ENCODE peak calls at places on chromosome 11, in five cellular contexts. M, O, F, B and N are unnamed samples.

GRCh38 chr11:121063728-121064127 is 37.3 kb upstream of the TECTA start:
- DNase-seq in M (no peak), O (no peak), F (no peak), B (no peak), N (no peak)

GRCh38 chr11:64165842-64166635 is at the start of gene MACROD1:
- DNase-seq in M (peak), O (peak), F (peak), B (peak), N (peak)

GRCh38 chr11:117143390-117143789 is 697 bp upstream of the PAFAH1B2 start:
- DNase-seq in M (peak), O (no peak), F (peak), B (no peak), N (no peak)

GRCh38 chr11:5364214-5364613 is 12.9 kb downstream of the OR51B6 start:
- DNase-seq in M (peak), O (no peak), F (peak), B (no peak), N (no peak)

GRCh38 chr11:86991341-86991740 is 36.1 kb upstream of the FZD4 start:
- DNase-seq in M (no peak), O (no peak), F (no peak), B (no peak), N (no peak)

GRCh38 chr11:100682247-100682969 is 4.7 kb upstream of the ARHGAP42 start:
- DNase-seq in M (peak), O (no peak), F (no peak), B (no peak), N (no peak)

GRCh38 chr11:89495951-89496350 is 4.8 kb upstream of the NOX4 start:
- DNase-seq in M (peak), O (no peak), F (peak), B (no peak), N (no peak)

GRCh38 chr11:22521226-22521625 is 104.4 kb downstream of the FANCF start:
- DNase-seq in M (peak), O (no peak), F (peak), B (no peak), N (peak)

GRCh38 chr11:74521666-74522252 is 28.2 kb upstream of the LIPT2 start:
- DNase-seq in M (no peak), O (no peak), F (no peak), B (no peak), N (no peak)

GRCh38 chr11:8261316-8261715 is 2.4 kb downstream of the LMO1 start:
- DNase-seq in M (no peak), O (no peak), F (no peak), B (no peak), N (no peak)

GRCh38 chr11:60910281-60910687 is 3.7 kb upstream of the TMEM109 start:
- DNase-seq in M (no peak), O (no peak), F (no peak), B (no peak), N (peak)

GRCh38 chr11:134155946-134156865 is 67.6 kb downstream of the NCAPD3 start:
- DNase-seq in M (no peak), O (no peak), F (no peak), B (no peak), N (no peak)

GRCh38 chr11:115930276-115930675 is 426.1 kb upstream of the CADM1 start:
- DNase-seq in M (no peak), O (no peak), F (no peak), B (no peak), N (no peak)

GRCh38 chr11:67117667-67118058 is 1.4 kb upstream of the KDM2A start:
- DNase-seq in M (peak), O (peak), F (no peak), B (peak), N (peak)

GRCh38 chr11:45919276-45919675 is 1.6 kb upstream of the PEX16 start:
- DNase-seq in M (no peak), O (no peak), F (no peak), B (no peak), N (no peak)

GRCh38 chr11:37076866-37077265 is 478.8 kb upstream of the RAG2 start:
- DNase-seq in M (no peak), O (no peak), F (no peak), B (no peak), N (no peak)

GRCh38 chr11:118215765-118216164 is 9.0 kb downstream of the JAML start:
- DNase-seq in M (no peak), O (no peak), F (no peak), B (no peak), N (no peak)

GRCh38 chr11:75283391-75283931 is 42.9 kb downstream of the TPBGL start:
- DNase-seq in M (no peak), O (no peak), F (no peak), B (no peak), N (no peak)

GRCh38 chr11:363948-364761 is 5.1 kb upstream of the B4GALNT4 start:
- DNase-seq in M (peak), O (peak), F (no peak), B (peak), N (peak)

GRCh38 chr11:6251120-6251733 is 8.4 kb upstream of the CCKBR start:
- DNase-seq in M (peak), O (no peak), F (peak), B (no peak), N (no peak)

GRCh38 chr11:16338397-16338796 is 17.9 kb downstream of the SOX6 start:
- DNase-seq in M (no peak), O (no peak), F (no peak), B (no peak), N (no peak)

GRCh38 chr11:70552167-70552435 is 153.8 kb downstream of the CTTN start:
- DNase-seq in M (no peak), O (no peak), F (no peak), B (no peak), N (no peak)

GRCh38 chr11:104700609-104701008 is 197.7 kb downstream of the CASP12 start:
- DNase-seq in M (peak), O (no peak), F (peak), B (no peak), N (no peak)

GRCh38 chr11:75508051-75508561 is 17.6 kb downstream of the GDPD5 start:
- DNase-seq in M (no peak), O (peak), F (no peak), B (peak), N (no peak)

GRCh38 chr11:110250168-110250567 is 46.2 kb downstream of the RDX start:
- DNase-seq in M (no peak), O (no peak), F (no peak), B (no peak), N (no peak)

GRCh38 chr11:25961539-25961938 is 370.4 kb upstream of the ANO3 start:
- DNase-seq in M (no peak), O (no peak), F (no peak), B (no peak), N (no peak)

GRCh38 chr11:43558556-43559127 is 121.9 kb upstream of the HSD17B12 start:
- DNase-seq in M (no peak), O (no peak), F (no peak), B (no peak), N (no peak)

GRCh38 chr11:62508336-62509058 is 38.1 kb downstream of the AHNAK start:
- DNase-seq in M (peak), O (no peak), F (peak), B (no peak), N (no peak)

GRCh38 chr11:68122936-68123539 is 1.9 kb upstream of the CHKA start:
- DNase-seq in M (no peak), O (no peak), F (no peak), B (no peak), N (no peak)

GRCh38 chr11:76139317-76139716 is 67.0 kb downstream of the WNT11 start:
- DNase-seq in M (no peak), O (no peak), F (no peak), B (no peak), N (no peak)

GRCh38 chr11:72222106-72222891 is 2.3 kb upstream of the INPPL1 start:
- DNase-seq in M (no peak), O (no peak), F (no peak), B (no peak), N (no peak)

GRCh38 chr11:72220696-72221363 is 3.7 kb upstream of the INPPL1 start:
- DNase-seq in M (no peak), O (no peak), F (no peak), B (no peak), N (no peak)

GRCh38 chr11:72217856-72218745 is 1.5 kb downstream of the FOLR2 start:
- DNase-seq in M (no peak), O (no peak), F (no peak), B (no peak), N (no peak)

GRCh38 chr11:72221386-72221785 is 3.2 kb upstream of the INPPL1 start:
- DNase-seq in M (no peak), O (no peak), F (no peak), B (no peak), N (no peak)

DNA sequence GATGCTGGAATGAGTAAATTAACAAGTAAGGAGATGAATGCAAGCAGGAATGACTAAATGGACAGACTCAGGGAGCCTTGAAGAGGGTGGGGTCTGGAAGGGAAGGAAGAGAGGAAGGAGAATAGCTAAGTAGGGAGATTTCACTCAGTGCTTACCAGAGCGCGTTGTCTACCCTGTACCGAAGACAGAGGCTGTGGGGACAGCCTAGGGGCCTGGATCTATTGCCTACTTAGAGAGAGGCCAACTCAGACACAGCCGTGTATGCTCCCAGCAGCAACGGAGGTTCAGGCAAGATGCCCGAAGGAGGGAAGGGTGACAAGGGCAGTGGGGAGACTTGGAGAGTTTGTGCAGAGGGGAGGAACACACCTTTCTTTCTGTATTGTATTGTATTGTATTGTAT is at the start of gene FOLR2:
- DNase-seq in M (no peak), O (no peak), F (no peak), B (no peak), N (no peak)
- H3K4me3 ChIP-seq in M (no peak), O (no peak), F (no peak), B (no peak), N (no peak)

DNA sequence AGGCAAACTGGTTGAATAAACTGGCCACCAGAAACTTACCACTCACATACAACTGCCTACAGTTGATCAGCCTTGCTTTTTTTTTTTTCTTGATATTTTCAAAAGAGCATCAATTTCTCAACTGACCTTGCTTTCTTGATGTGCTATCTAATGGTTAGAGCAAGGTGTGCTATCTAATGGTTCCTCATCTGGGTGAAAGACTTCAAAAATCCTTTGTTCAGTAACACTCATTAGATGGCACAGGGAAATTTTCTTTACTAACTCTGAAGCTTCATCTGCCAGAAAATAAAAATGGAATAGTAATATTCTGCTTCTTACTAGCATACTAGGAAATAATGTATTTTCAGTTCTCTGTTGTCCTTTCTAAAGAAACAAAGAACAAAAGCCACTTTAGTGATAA is 51.2 kb upstream of the RAPSN start:
- DNase-seq in M (no peak), O (no peak), F (no peak), B (no peak), N (no peak)
- H3K4me3 ChIP-seq in M (no peak), O (no peak), F (no peak), B (no peak), N (no peak)

GRCh38 chr11:30328676-30329075 is 5.8 kb downstream of the ARL14EP start:
- DNase-seq in M (peak), O (no peak), F (no peak), B (no peak), N (no peak)

GRCh38 chr11:30326911-30327310 is 4.0 kb downstream of the ARL14EP start:
- DNase-seq in M (no peak), O (no peak), F (no peak), B (no peak), N (no peak)

GRCh38 chr11:30333405-30333804 is 10.5 kb downstream of the ARL14EP start:
- DNase-seq in M (peak), O (no peak), F (no peak), B (no peak), N (no peak)

GRCh38 chr11:30326114-30326783 is 3.3 kb downstream of the ARL14EP start:
- DNase-seq in M (peak), O (no peak), F (peak), B (no peak), N (no peak)

DNA sequence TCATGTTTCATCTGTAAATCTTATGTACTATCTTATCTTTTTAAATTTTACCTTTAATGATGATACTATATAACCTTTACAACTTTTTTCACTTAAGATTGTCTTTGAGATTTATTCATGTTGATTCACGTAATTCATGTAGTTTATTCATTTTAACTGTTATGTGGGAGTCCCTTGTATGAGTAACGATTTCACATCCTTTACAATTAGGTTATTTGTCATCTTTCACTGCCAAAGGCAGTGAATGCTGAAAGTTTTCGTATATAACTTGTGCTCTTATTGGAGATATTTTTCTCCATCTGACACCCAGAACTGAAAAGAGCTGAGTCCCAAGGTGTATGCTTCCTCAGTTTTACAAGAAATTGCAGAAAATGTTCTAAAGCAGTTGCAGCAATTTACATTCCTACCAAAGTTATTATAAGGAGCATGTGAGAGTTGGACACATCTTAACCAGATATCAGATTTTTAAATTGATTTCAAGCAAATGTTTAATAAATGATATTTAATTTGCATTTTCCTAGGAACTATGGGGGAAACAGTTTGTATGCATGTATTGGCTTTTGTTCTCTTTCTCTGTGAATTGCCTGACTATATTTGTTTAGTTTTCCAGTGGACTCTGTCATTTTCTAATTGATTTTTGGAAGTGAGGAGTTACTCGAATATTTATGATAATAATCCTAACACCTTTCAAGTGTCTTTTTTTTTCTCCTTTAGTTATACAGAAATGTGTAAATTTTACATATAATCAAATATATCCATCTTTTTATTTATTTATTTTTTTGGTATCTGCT is 6.4 kb downstream of the ARL14EP start:
- DNase-seq in M (peak), O (no peak), F (no peak), B (no peak), N (no peak)
- H3K4me3 ChIP-seq in M (peak), O (no peak), F (no peak), B (no peak), N (no peak)

DNA sequence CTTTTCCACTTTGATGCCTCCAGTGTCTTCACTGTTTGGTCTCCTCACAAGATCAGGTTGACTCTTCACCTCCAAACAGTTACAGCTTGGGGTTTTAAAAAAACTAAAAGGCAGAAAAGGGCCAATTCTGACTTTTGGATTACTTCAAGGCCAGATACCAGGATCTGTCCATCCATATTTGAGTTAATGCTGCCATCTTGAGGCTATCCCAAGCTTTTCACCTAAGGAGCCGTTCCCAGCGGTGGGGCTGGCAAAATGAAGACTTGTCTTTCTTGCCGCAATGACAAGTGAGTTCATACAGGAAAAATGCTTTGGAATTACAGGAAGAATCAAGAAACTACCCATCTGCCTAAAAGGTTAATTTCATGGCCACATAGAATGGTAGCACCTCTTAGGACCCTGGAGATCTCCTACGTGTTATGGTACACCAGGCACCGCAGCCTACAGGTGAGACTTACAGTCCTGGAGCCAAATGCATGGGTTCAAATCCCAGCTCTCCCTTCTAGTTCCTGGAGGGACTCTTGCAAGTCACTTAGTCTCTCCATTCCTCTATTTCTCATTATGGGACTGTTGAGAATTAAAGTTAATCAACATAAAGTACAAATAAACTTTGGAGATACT is 6.0 kb upstream of the OR5B21 start:
- DNase-seq in M (peak), O (no peak), F (peak), B (no peak), N (no peak)
- H3K4me3 ChIP-seq in M (no peak), O (no peak), F (no peak), B (no peak), N (no peak)

GRCh38 chr11:34050536-34050935 is 995 bp upstream of the CAPRIN1 start:
- DNase-seq in M (peak), O (no peak), F (peak), B (no peak), N (no peak)
- H3K4me3 ChIP-seq in M (peak), O (peak), F (peak), B (peak), N (peak)

GRCh38 chr11:10492084-10492483 is 37.0 kb downstream of the AMPD3 start:
- DNase-seq in M (no peak), O (no peak), F (no peak), B (no peak), N (no peak)

GRCh38 chr11:10489444-10489785 is 34.4 kb downstream of the AMPD3 start:
- DNase-seq in M (no peak), O (no peak), F (no peak), B (no peak), N (no peak)

GRCh38 chr11:10490032-10490397 is 35.0 kb downstream of the AMPD3 start:
- DNase-seq in M (no peak), O (no peak), F (no peak), B (no peak), N (no peak)

GRCh38 chr11:10488581-10489443 is 33.7 kb downstream of the AMPD3 start:
- DNase-seq in M (no peak), O (no peak), F (no peak), B (no peak), N (peak)

DNA sequence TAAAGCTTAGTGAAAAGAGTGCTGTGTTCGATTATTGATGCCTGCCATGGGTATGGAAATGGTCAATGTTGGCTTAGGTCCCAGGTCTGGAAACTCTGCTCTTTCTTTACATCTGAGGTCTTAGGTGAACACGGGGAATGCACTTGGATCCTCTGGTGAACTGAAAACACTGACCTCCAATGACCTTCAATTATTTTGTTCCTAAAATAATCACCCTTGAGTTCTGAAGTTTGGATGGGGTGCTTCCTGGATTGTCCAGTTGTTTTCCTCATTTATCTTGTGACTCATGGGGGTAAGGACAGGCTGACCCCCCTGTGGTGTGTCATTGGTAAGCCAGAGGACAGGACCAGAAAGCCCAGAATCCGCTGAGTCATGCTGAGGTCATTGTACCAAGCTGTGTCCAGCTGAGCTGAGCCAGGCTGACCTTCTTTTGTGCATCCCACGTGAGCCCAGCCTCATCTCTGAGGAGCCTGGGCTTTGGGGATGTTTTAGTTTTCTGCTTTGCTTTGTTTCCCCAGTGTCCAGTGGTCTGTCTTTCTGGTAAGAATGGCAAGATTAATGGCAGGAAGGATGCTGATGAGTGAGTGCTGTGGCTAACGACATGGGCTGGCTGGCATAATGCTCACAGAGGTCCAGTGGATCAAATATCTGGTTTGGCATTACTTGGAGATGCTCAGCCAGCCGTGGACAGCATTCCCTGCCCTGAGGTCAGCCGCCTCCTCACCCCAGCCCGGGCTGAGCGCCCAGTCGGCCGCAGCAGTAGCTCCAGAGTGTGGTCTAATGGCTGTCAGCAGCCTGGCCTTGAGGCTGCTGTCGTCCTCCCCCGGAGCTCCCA is 35.6 kb downstream of the AMPD3 start:
- DNase-seq in M (peak), O (no peak), F (peak), B (no peak), N (no peak)
- H3K4me3 ChIP-seq in M (no peak), O (no peak), F (no peak), B (no peak), N (no peak)

DNA sequence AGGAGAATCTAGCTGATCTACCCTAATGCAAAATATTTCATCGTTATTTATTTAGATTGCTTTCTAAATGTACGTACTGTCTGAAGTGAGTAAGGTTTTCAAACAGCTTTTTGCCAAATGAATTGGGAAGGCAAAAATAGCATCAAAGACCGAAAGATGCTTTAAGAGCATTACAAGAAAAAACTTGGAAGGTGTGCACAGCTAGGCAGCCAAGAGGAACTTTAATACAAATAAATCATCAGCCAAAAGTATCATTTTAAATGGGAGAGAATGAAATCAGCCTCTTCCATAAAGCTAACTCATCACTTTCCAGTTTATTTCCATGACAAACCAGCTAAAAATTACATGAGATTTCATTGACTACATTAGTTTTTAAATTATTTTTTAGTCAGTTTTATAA is 30.2 kb upstream of the CFAP300 start:
- DNase-seq in M (peak), O (no peak), F (no peak), B (no peak), N (no peak)
- H3K4me3 ChIP-seq in M (no peak), O (no peak), F (no peak), B (no peak), N (no peak)